ENCODE peak calls at places on chromosomes 12 and 14, in ten cellular contexts. One of them, this sample, is unnamed.

GRCh38 chr14:100591453-100592371 is 4.5 kb upstream of the BEGAIN start:
- DNase-seq in CD4-positive, alpha-beta memory T cell: no peak
- DNase-seq in adipocyte: no peak
- DNase-seq in left cardiac atrium: peak
- DNase-seq in T-helper 1 cell: no peak
- DNase-seq in HuH-7: no peak
- DNase-seq in M059J: no peak
- DNase-seq in CD8-positive, alpha-beta memory T cell: no peak
- DNase-seq in stimulated activated CD4-positive, alpha-beta T cell treated with anti-CD3 and anti-CD28 coated beads, Interleukin-1b, Interleukin-23, amount 100 ng/mL, for 1 hour: no peak
- DNase-seq in AG09319: no peak
- DNase-seq in this sample: peak

GRCh38 chr14:39229222-39229543 is 4.5 kb upstream of the MIA2 start:
- DNase-seq in CD4-positive, alpha-beta memory T cell: peak
- DNase-seq in adipocyte: no peak
- DNase-seq in left cardiac atrium: no peak
- DNase-seq in T-helper 1 cell: no peak
- DNase-seq in HuH-7: no peak
- DNase-seq in M059J: peak
- DNase-seq in CD8-positive, alpha-beta memory T cell: no peak
- DNase-seq in stimulated activated CD4-positive, alpha-beta T cell treated with anti-CD3 and anti-CD28 coated beads, Interleukin-1b, Interleukin-23, amount 100 ng/mL, for 1 hour: peak
- DNase-seq in AG09319: no peak
- DNase-seq in this sample: no peak

GRCh38 chr14:76848879-76849278 is 22.7 kb downstream of the LRRC74A start:
- DNase-seq in CD4-positive, alpha-beta memory T cell: no peak
- DNase-seq in adipocyte: no peak
- DNase-seq in left cardiac atrium: no peak
- DNase-seq in T-helper 1 cell: no peak
- DNase-seq in HuH-7: no peak
- DNase-seq in M059J: no peak
- DNase-seq in CD8-positive, alpha-beta memory T cell: no peak
- DNase-seq in stimulated activated CD4-positive, alpha-beta T cell treated with anti-CD3 and anti-CD28 coated beads, Interleukin-1b, Interleukin-23, amount 100 ng/mL, for 1 hour: no peak
- DNase-seq in AG09319: no peak
- DNase-seq in this sample: no peak

GRCh38 chr12:45671254-45671653 is 58.3 kb upstream of the ARID2 start:
- DNase-seq in CD4-positive, alpha-beta memory T cell: no peak
- DNase-seq in adipocyte: peak
- DNase-seq in left cardiac atrium: no peak
- DNase-seq in T-helper 1 cell: no peak
- DNase-seq in HuH-7: no peak
- DNase-seq in M059J: peak
- DNase-seq in CD8-positive, alpha-beta memory T cell: no peak
- DNase-seq in stimulated activated CD4-positive, alpha-beta T cell treated with anti-CD3 and anti-CD28 coated beads, Interleukin-1b, Interleukin-23, amount 100 ng/mL, for 1 hour: no peak
- DNase-seq in AG09319: no peak
- DNase-seq in this sample: no peak

GRCh38 chr14:58281969-58282368 is 16.4 kb upstream of the ARID4A start:
- DNase-seq in CD4-positive, alpha-beta memory T cell: no peak
- DNase-seq in adipocyte: no peak
- DNase-seq in left cardiac atrium: no peak
- DNase-seq in T-helper 1 cell: no peak
- DNase-seq in HuH-7: no peak
- DNase-seq in M059J: no peak
- DNase-seq in CD8-positive, alpha-beta memory T cell: no peak
- DNase-seq in stimulated activated CD4-positive, alpha-beta T cell treated with anti-CD3 and anti-CD28 coated beads, Interleukin-1b, Interleukin-23, amount 100 ng/mL, for 1 hour: no peak
- DNase-seq in AG09319: no peak
- DNase-seq in this sample: no peak

GRCh38 chr14:24055971-24056799 is 4.4 kb downstream of the CARMIL3 start:
- DNase-seq in CD4-positive, alpha-beta memory T cell: no peak
- DNase-seq in adipocyte: no peak
- DNase-seq in left cardiac atrium: no peak
- DNase-seq in T-helper 1 cell: no peak
- DNase-seq in HuH-7: no peak
- DNase-seq in M059J: no peak
- DNase-seq in CD8-positive, alpha-beta memory T cell: no peak
- DNase-seq in stimulated activated CD4-positive, alpha-beta T cell treated with anti-CD3 and anti-CD28 coated beads, Interleukin-1b, Interleukin-23, amount 100 ng/mL, for 1 hour: no peak
- DNase-seq in AG09319: no peak
- DNase-seq in this sample: no peak

GRCh38 chr14:100155881-100156645 is 3.4 kb downstream of the DEGS2 start:
- DNase-seq in CD4-positive, alpha-beta memory T cell: no peak
- DNase-seq in adipocyte: peak
- DNase-seq in left cardiac atrium: no peak
- DNase-seq in T-helper 1 cell: no peak
- DNase-seq in HuH-7: peak
- DNase-seq in M059J: no peak
- DNase-seq in CD8-positive, alpha-beta memory T cell: no peak
- DNase-seq in stimulated activated CD4-positive, alpha-beta T cell treated with anti-CD3 and anti-CD28 coated beads, Interleukin-1b, Interleukin-23, amount 100 ng/mL, for 1 hour: no peak
- DNase-seq in AG09319: no peak
- DNase-seq in this sample: no peak

GRCh38 chr14:26427059-26427458 is 170.8 kb downstream of the NOVA1 start:
- DNase-seq in CD4-positive, alpha-beta memory T cell: no peak
- DNase-seq in adipocyte: peak
- DNase-seq in left cardiac atrium: no peak
- DNase-seq in T-helper 1 cell: no peak
- DNase-seq in HuH-7: no peak
- DNase-seq in M059J: no peak
- DNase-seq in CD8-positive, alpha-beta memory T cell: no peak
- DNase-seq in stimulated activated CD4-positive, alpha-beta T cell treated with anti-CD3 and anti-CD28 coated beads, Interleukin-1b, Interleukin-23, amount 100 ng/mL, for 1 hour: no peak
- DNase-seq in AG09319: no peak
- DNase-seq in this sample: no peak

GRCh38 chr12:124536613-124537012 is 30.8 kb downstream of the NCOR2 start:
- DNase-seq in CD4-positive, alpha-beta memory T cell: no peak
- DNase-seq in adipocyte: peak
- DNase-seq in left cardiac atrium: no peak
- DNase-seq in T-helper 1 cell: no peak
- DNase-seq in HuH-7: no peak
- DNase-seq in M059J: peak
- DNase-seq in CD8-positive, alpha-beta memory T cell: no peak
- DNase-seq in stimulated activated CD4-positive, alpha-beta T cell treated with anti-CD3 and anti-CD28 coated beads, Interleukin-1b, Interleukin-23, amount 100 ng/mL, for 1 hour: no peak
- DNase-seq in AG09319: no peak
- DNase-seq in this sample: no peak

GRCh38 chr14:61570188-61570960 is 124.9 kb upstream of the HIF1A start:
- DNase-seq in CD4-positive, alpha-beta memory T cell: no peak
- DNase-seq in adipocyte: no peak
- DNase-seq in left cardiac atrium: no peak
- DNase-seq in T-helper 1 cell: no peak
- DNase-seq in HuH-7: no peak
- DNase-seq in M059J: peak
- DNase-seq in CD8-positive, alpha-beta memory T cell: no peak
- DNase-seq in stimulated activated CD4-positive, alpha-beta T cell treated with anti-CD3 and anti-CD28 coated beads, Interleukin-1b, Interleukin-23, amount 100 ng/mL, for 1 hour: no peak
- DNase-seq in AG09319: no peak
- DNase-seq in this sample: no peak

GRCh38 chr12:34601689-34602088 is 579.4 kb downstream of the ALG10 start:
- DNase-seq in CD4-positive, alpha-beta memory T cell: no peak
- DNase-seq in adipocyte: no peak
- DNase-seq in left cardiac atrium: no peak
- DNase-seq in T-helper 1 cell: no peak
- DNase-seq in HuH-7: no peak
- DNase-seq in M059J: no peak
- DNase-seq in CD8-positive, alpha-beta memory T cell: no peak
- DNase-seq in stimulated activated CD4-positive, alpha-beta T cell treated with anti-CD3 and anti-CD28 coated beads, Interleukin-1b, Interleukin-23, amount 100 ng/mL, for 1 hour: no peak
- DNase-seq in AG09319: no peak
- DNase-seq in this sample: no peak

GRCh38 chr12:31234053-31234835 is 91.7 kb downstream of the SINHCAF start:
- DNase-seq in CD4-positive, alpha-beta memory T cell: no peak
- DNase-seq in adipocyte: no peak
- DNase-seq in left cardiac atrium: no peak
- DNase-seq in T-helper 1 cell: no peak
- DNase-seq in HuH-7: no peak
- DNase-seq in M059J: peak
- DNase-seq in CD8-positive, alpha-beta memory T cell: no peak
- DNase-seq in stimulated activated CD4-positive, alpha-beta T cell treated with anti-CD3 and anti-CD28 coated beads, Interleukin-1b, Interleukin-23, amount 100 ng/mL, for 1 hour: no peak
- DNase-seq in AG09319: no peak
- DNase-seq in this sample: no peak

GRCh38 chr12:124040286-124040685 is 67.3 kb downstream of the ZNF664 start:
- DNase-seq in CD4-positive, alpha-beta memory T cell: no peak
- DNase-seq in adipocyte: no peak
- DNase-seq in left cardiac atrium: no peak
- DNase-seq in T-helper 1 cell: no peak
- DNase-seq in HuH-7: no peak
- DNase-seq in M059J: no peak
- DNase-seq in CD8-positive, alpha-beta memory T cell: no peak
- DNase-seq in stimulated activated CD4-positive, alpha-beta T cell treated with anti-CD3 and anti-CD28 coated beads, Interleukin-1b, Interleukin-23, amount 100 ng/mL, for 1 hour: no peak
- DNase-seq in AG09319: no peak
- DNase-seq in this sample: no peak

GRCh38 chr14:103629503-103630121 is 601 bp downstream of the KLC1 start:
- DNase-seq in CD4-positive, alpha-beta memory T cell: peak
- DNase-seq in adipocyte: peak
- DNase-seq in left cardiac atrium: peak
- DNase-seq in T-helper 1 cell: no peak
- DNase-seq in HuH-7: peak
- DNase-seq in M059J: no peak
- DNase-seq in CD8-positive, alpha-beta memory T cell: peak
- DNase-seq in stimulated activated CD4-positive, alpha-beta T cell treated with anti-CD3 and anti-CD28 coated beads, Interleukin-1b, Interleukin-23, amount 100 ng/mL, for 1 hour: no peak
- DNase-seq in AG09319: no peak
- DNase-seq in this sample: peak

GRCh38 chr12:93760275-93760875 is 83.2 kb downstream of the CRADD start:
- DNase-seq in CD4-positive, alpha-beta memory T cell: no peak
- DNase-seq in adipocyte: no peak
- DNase-seq in left cardiac atrium: no peak
- DNase-seq in T-helper 1 cell: no peak
- DNase-seq in HuH-7: no peak
- DNase-seq in M059J: no peak
- DNase-seq in CD8-positive, alpha-beta memory T cell: no peak
- DNase-seq in stimulated activated CD4-positive, alpha-beta T cell treated with anti-CD3 and anti-CD28 coated beads, Interleukin-1b, Interleukin-23, amount 100 ng/mL, for 1 hour: no peak
- DNase-seq in AG09319: no peak
- DNase-seq in this sample: no peak

GRCh38 chr12:94152292-94153083 is 4.1 kb downstream of the PLXNC1 start:
- DNase-seq in CD4-positive, alpha-beta memory T cell: no peak
- DNase-seq in adipocyte: no peak
- DNase-seq in left cardiac atrium: no peak
- DNase-seq in T-helper 1 cell: no peak
- DNase-seq in HuH-7: peak
- DNase-seq in M059J: no peak
- DNase-seq in CD8-positive, alpha-beta memory T cell: no peak
- DNase-seq in stimulated activated CD4-positive, alpha-beta T cell treated with anti-CD3 and anti-CD28 coated beads, Interleukin-1b, Interleukin-23, amount 100 ng/mL, for 1 hour: no peak
- DNase-seq in AG09319: no peak
- DNase-seq in this sample: no peak

GRCh38 chr14:68819260-68819691 is 26.4 kb upstream of the ZFP36L1 start:
- DNase-seq in CD4-positive, alpha-beta memory T cell: no peak
- DNase-seq in adipocyte: peak
- DNase-seq in left cardiac atrium: peak
- DNase-seq in T-helper 1 cell: no peak
- DNase-seq in HuH-7: no peak
- DNase-seq in M059J: peak
- DNase-seq in CD8-positive, alpha-beta memory T cell: no peak
- DNase-seq in stimulated activated CD4-positive, alpha-beta T cell treated with anti-CD3 and anti-CD28 coated beads, Interleukin-1b, Interleukin-23, amount 100 ng/mL, for 1 hour: no peak
- DNase-seq in AG09319: no peak
- DNase-seq in this sample: peak

GRCh38 chr12:15278816-15279658 is 43.3 kb upstream of the PTPRO start:
- DNase-seq in CD4-positive, alpha-beta memory T cell: no peak
- DNase-seq in adipocyte: no peak
- DNase-seq in left cardiac atrium: peak
- DNase-seq in T-helper 1 cell: no peak
- DNase-seq in HuH-7: no peak
- DNase-seq in M059J: peak
- DNase-seq in CD8-positive, alpha-beta memory T cell: no peak
- DNase-seq in stimulated activated CD4-positive, alpha-beta T cell treated with anti-CD3 and anti-CD28 coated beads, Interleukin-1b, Interleukin-23, amount 100 ng/mL, for 1 hour: no peak
- DNase-seq in AG09319: peak
- DNase-seq in this sample: peak

GRCh38 chr14:74684444-74684843 is 28.4 kb downstream of the AREL1 start:
- DNase-seq in CD4-positive, alpha-beta memory T cell: no peak
- DNase-seq in adipocyte: no peak
- DNase-seq in left cardiac atrium: no peak
- DNase-seq in T-helper 1 cell: no peak
- DNase-seq in HuH-7: no peak
- DNase-seq in M059J: no peak
- DNase-seq in CD8-positive, alpha-beta memory T cell: no peak
- DNase-seq in stimulated activated CD4-positive, alpha-beta T cell treated with anti-CD3 and anti-CD28 coated beads, Interleukin-1b, Interleukin-23, amount 100 ng/mL, for 1 hour: no peak
- DNase-seq in AG09319: no peak
- DNase-seq in this sample: no peak

GRCh38 chr14:76953196-76953945 is 75.1 kb downstream of the IRF2BPL start:
- DNase-seq in CD4-positive, alpha-beta memory T cell: peak
- DNase-seq in adipocyte: peak
- DNase-seq in left cardiac atrium: peak
- DNase-seq in T-helper 1 cell: no peak
- DNase-seq in HuH-7: no peak
- DNase-seq in M059J: peak
- DNase-seq in CD8-positive, alpha-beta memory T cell: no peak
- DNase-seq in stimulated activated CD4-positive, alpha-beta T cell treated with anti-CD3 and anti-CD28 coated beads, Interleukin-1b, Interleukin-23, amount 100 ng/mL, for 1 hour: no peak
- DNase-seq in AG09319: no peak
- DNase-seq in this sample: peak

GRCh38 chr12:18454330-18454729 is 193.0 kb downstream of the PIK3C2G start:
- DNase-seq in CD4-positive, alpha-beta memory T cell: no peak
- DNase-seq in adipocyte: no peak
- DNase-seq in left cardiac atrium: no peak
- DNase-seq in T-helper 1 cell: no peak
- DNase-seq in HuH-7: no peak
- DNase-seq in M059J: no peak
- DNase-seq in CD8-positive, alpha-beta memory T cell: no peak
- DNase-seq in stimulated activated CD4-positive, alpha-beta T cell treated with anti-CD3 and anti-CD28 coated beads, Interleukin-1b, Interleukin-23, amount 100 ng/mL, for 1 hour: no peak
- DNase-seq in AG09319: no peak
- DNase-seq in this sample: no peak

GRCh38 chr12:34219046-34219770 is 196.9 kb downstream of the ALG10 start:
- DNase-seq in CD4-positive, alpha-beta memory T cell: no peak
- DNase-seq in adipocyte: no peak
- DNase-seq in left cardiac atrium: no peak
- DNase-seq in T-helper 1 cell: no peak
- DNase-seq in HuH-7: no peak
- DNase-seq in M059J: no peak
- DNase-seq in CD8-positive, alpha-beta memory T cell: no peak
- DNase-seq in stimulated activated CD4-positive, alpha-beta T cell treated with anti-CD3 and anti-CD28 coated beads, Interleukin-1b, Interleukin-23, amount 100 ng/mL, for 1 hour: no peak
- DNase-seq in AG09319: no peak
- DNase-seq in this sample: no peak

GRCh38 chr14:97468220-97468619 is 671.0 kb downstream of the VRK1 start:
- DNase-seq in CD4-positive, alpha-beta memory T cell: no peak
- DNase-seq in adipocyte: no peak
- DNase-seq in left cardiac atrium: no peak
- DNase-seq in T-helper 1 cell: no peak
- DNase-seq in HuH-7: no peak
- DNase-seq in M059J: no peak
- DNase-seq in CD8-positive, alpha-beta memory T cell: no peak
- DNase-seq in stimulated activated CD4-positive, alpha-beta T cell treated with anti-CD3 and anti-CD28 coated beads, Interleukin-1b, Interleukin-23, amount 100 ng/mL, for 1 hour: no peak
- DNase-seq in AG09319: no peak
- DNase-seq in this sample: no peak

GRCh38 chr14:77184396-77185092 is 2.9 kb downstream of the TMEM63C start:
- DNase-seq in CD4-positive, alpha-beta memory T cell: no peak
- DNase-seq in adipocyte: no peak
- DNase-seq in left cardiac atrium: no peak
- DNase-seq in T-helper 1 cell: no peak
- DNase-seq in HuH-7: peak
- DNase-seq in M059J: no peak
- DNase-seq in CD8-positive, alpha-beta memory T cell: no peak
- DNase-seq in stimulated activated CD4-positive, alpha-beta T cell treated with anti-CD3 and anti-CD28 coated beads, Interleukin-1b, Interleukin-23, amount 100 ng/mL, for 1 hour: no peak
- DNase-seq in AG09319: no peak
- DNase-seq in this sample: no peak

GRCh38 chr14:54893151-54893760 is 9.4 kb downstream of the GCH1 start:
- DNase-seq in CD4-positive, alpha-beta memory T cell: peak
- DNase-seq in adipocyte: peak
- DNase-seq in left cardiac atrium: no peak
- DNase-seq in T-helper 1 cell: no peak
- DNase-seq in HuH-7: peak
- DNase-seq in M059J: peak
- DNase-seq in CD8-positive, alpha-beta memory T cell: no peak
- DNase-seq in stimulated activated CD4-positive, alpha-beta T cell treated with anti-CD3 and anti-CD28 coated beads, Interleukin-1b, Interleukin-23, amount 100 ng/mL, for 1 hour: no peak
- DNase-seq in AG09319: no peak
- DNase-seq in this sample: no peak

GRCh38 chr12:124923906-124924734 is 9.7 kb upstream of the UBC start:
- DNase-seq in CD4-positive, alpha-beta memory T cell: no peak
- DNase-seq in adipocyte: peak
- DNase-seq in left cardiac atrium: no peak
- DNase-seq in T-helper 1 cell: no peak
- DNase-seq in HuH-7: no peak
- DNase-seq in M059J: peak
- DNase-seq in CD8-positive, alpha-beta memory T cell: no peak
- DNase-seq in stimulated activated CD4-positive, alpha-beta T cell treated with anti-CD3 and anti-CD28 coated beads, Interleukin-1b, Interleukin-23, amount 100 ng/mL, for 1 hour: no peak
- DNase-seq in AG09319: no peak
- DNase-seq in this sample: no peak

GRCh38 chr14:99563749-99564129 is 40.3 kb downstream of the CCDC85C start:
- DNase-seq in CD4-positive, alpha-beta memory T cell: no peak
- DNase-seq in adipocyte: no peak
- DNase-seq in left cardiac atrium: no peak
- DNase-seq in T-helper 1 cell: no peak
- DNase-seq in HuH-7: no peak
- DNase-seq in M059J: no peak
- DNase-seq in CD8-positive, alpha-beta memory T cell: no peak
- DNase-seq in stimulated activated CD4-positive, alpha-beta T cell treated with anti-CD3 and anti-CD28 coated beads, Interleukin-1b, Interleukin-23, amount 100 ng/mL, for 1 hour: no peak
- DNase-seq in AG09319: no peak
- DNase-seq in this sample: no peak

GRCh38 chr12:74076918-74077317 is 460.7 kb upstream of the ATXN7L3B start:
- DNase-seq in CD4-positive, alpha-beta memory T cell: no peak
- DNase-seq in adipocyte: no peak
- DNase-seq in left cardiac atrium: no peak
- DNase-seq in T-helper 1 cell: no peak
- DNase-seq in HuH-7: no peak
- DNase-seq in M059J: no peak
- DNase-seq in CD8-positive, alpha-beta memory T cell: no peak
- DNase-seq in stimulated activated CD4-positive, alpha-beta T cell treated with anti-CD3 and anti-CD28 coated beads, Interleukin-1b, Interleukin-23, amount 100 ng/mL, for 1 hour: no peak
- DNase-seq in AG09319: no peak
- DNase-seq in this sample: no peak

This sample was measured in left ventricle myocardium superior.